ENCODE peak calls at places on chromosomes 12 and 14, in six cellular contexts. G is lower leg skin, Y is GM12891, J is ovary, B is heart left ventricle, I is prostate gland. M is an unnamed sample.

GRCh38 chr12:106831699-106832098 is 57.2 kb downstream of the RIC8B start:
- DNase-seq in Y (no peak), B (no peak), I (no peak), J (no peak), G (no peak), M (no peak)

GRCh38 chr14:29243355-29243754 is 476.8 kb downstream of the FOXG1 start:
- DNase-seq in J (no peak), G (no peak), B (no peak), Y (no peak), I (no peak), M (no peak)

GRCh38 chr12:53221203-53222076 is 10.6 kb downstream of the RARG start:
- DNase-seq in B (peak), G (peak), J (peak), Y (peak), I (peak), M (peak)

GRCh38 chr12:90959538-90960139 is 4.7 kb upstream of the CCER1 start:
- DNase-seq in I (peak), B (no peak), G (no peak), Y (no peak), J (no peak), M (no peak)

GRCh38 chr12:15001733-15002471 is 29.1 kb downstream of the PDE6H start:
- DNase-seq in G (peak), J (peak), B (peak), I (peak), Y (no peak), M (no peak)

GRCh38 chr12:31618228-31619025 is 27.5 kb upstream of the DENND5B start:
- DNase-seq in G (no peak), B (no peak), Y (no peak), J (no peak), I (no peak), M (no peak)

GRCh38 chr14:22412936-22413411 is 176.1 kb downstream of the DAD1 start:
- DNase-seq in G (no peak), I (no peak), J (no peak), Y (no peak), B (no peak), M (no peak)

GRCh38 chr14:99064262-99064954 is 207.6 kb downstream of the BCL11B start:
- DNase-seq in G (peak), B (no peak), I (no peak), J (no peak), Y (no peak), M (no peak)

GRCh38 chr14:20305265-20306078 is at the start of gene TTC5:
- DNase-seq in G (peak), I (peak), B (peak), J (peak), Y (peak), M (peak)

GRCh38 chr12:67590122-67590795 is 58.3 kb upstream of the DYRK2 start:
- DNase-seq in G (no peak), I (no peak), J (no peak), B (no peak), Y (no peak), M (no peak)

GRCh38 chr12:108633534-108634224 is at the start of gene SELPLG:
- DNase-seq in Y (peak), G (peak), J (no peak), B (peak), I (no peak), M (no peak)

GRCh38 chr14:74955229-74955999 is at the start of gene PGF:
- DNase-seq in G (no peak), B (peak), Y (no peak), I (peak), J (peak), M (no peak)

GRCh38 chr12:1605129-1606020 is 11.0 kb upstream of the FBXL14 start:
- DNase-seq in Y (no peak), J (peak), I (peak), G (peak), B (peak), M (peak)

GRCh38 chr12:29043069-29043468 is 106.0 kb upstream of the FAR2 start:
- DNase-seq in I (no peak), Y (no peak), B (no peak), J (no peak), G (no peak), M (no peak)

GRCh38 chr14:84095796-84096195 is 1434.1 kb upstream of the FLRT2 start:
- DNase-seq in Y (no peak), B (no peak), J (no peak), G (no peak), I (no peak), M (no peak)

GRCh38 chr14:54135804-54136280 is 179.2 kb upstream of the BMP4 start:
- DNase-seq in J (no peak), G (no peak), I (no peak), B (no peak), Y (no peak), M (no peak)

GRCh38 chr12:7856516-7856915 is 16.2 kb downstream of the SLC2A14 start:
- DNase-seq in B (no peak), G (no peak), J (no peak), Y (no peak), I (no peak), M (no peak)

GRCh38 chr12:21788089-21788983 is 13.8 kb upstream of the KCNJ8 start:
- DNase-seq in Y (no peak), I (no peak), B (no peak), G (no peak), J (peak), M (no peak)

GRCh38 chr12:442235-442884 is 17.4 kb upstream of the B4GALNT3 start:
- DNase-seq in B (no peak), Y (no peak), I (peak), G (no peak), J (peak), M (peak)

GRCh38 chr14:42368234-42368633 is 761.6 kb downstream of the LRFN5 start:
- DNase-seq in Y (no peak), I (no peak), G (no peak), B (no peak), J (no peak), M (no peak)

GRCh38 chr12:45122776-45123380 is 72.0 kb upstream of the DBX2 start:
- DNase-seq in Y (no peak), J (no peak), I (no peak), G (no peak), B (no peak), M (no peak)

GRCh38 chr12:6961278-6961694 is 9.2 kb downstream of the PHB2 start:
- DNase-seq in G (peak), B (peak), J (peak), Y (no peak), I (peak), M (no peak)

GRCh38 chr14:59273737-59274136 is 85.3 kb downstream of the DAAM1 start:
- DNase-seq in G (no peak), I (no peak), Y (no peak), J (no peak), B (no peak), M (no peak)

GRCh38 chr14:36797634-36798033 is 136.0 kb downstream of the PAX9 start:
- DNase-seq in I (no peak), B (no peak), G (no peak), Y (no peak), J (no peak), M (no peak)

GRCh38 chr12:25994901-25995625 is 36.6 kb downstream of the RASSF8 start:
- DNase-seq in Y (no peak), G (no peak), J (no peak), I (no peak), B (no peak), M (no peak)

GRCh38 chr12:52125499-52125900 is 46.0 kb downstream of the SMIM41 start:
- DNase-seq in G (peak), I (no peak), Y (no peak), J (no peak), B (no peak), M (no peak)

GRCh38 chr12:121325922-121326396 is 26.3 kb downstream of the ANAPC5 start:
- DNase-seq in I (no peak), G (no peak), B (no peak), J (no peak), Y (no peak), M (no peak)

GRCh38 chr14:96151242-96151641 is 53.4 kb upstream of the BDKRB2 start:
- DNase-seq in Y (no peak), I (no peak), G (no peak), B (no peak), J (no peak), M (no peak)

GRCh38 chr12:120356567-120357030 is 12.4 kb downstream of the MSI1 start:
- DNase-seq in B (peak), G (peak), J (peak), I (peak), Y (peak), M (peak)

GRCh38 chr12:12586879-12587675 is 24.4 kb upstream of the DUSP16 start:
- DNase-seq in G (no peak), B (no peak), Y (no peak), J (no peak), I (peak), M (no peak)

GRCh38 chr12:52036587-52037171 is 14.6 kb upstream of the NR4A1 start:
- DNase-seq in I (peak), B (peak), J (peak), Y (peak), G (peak), M (peak)

GRCh38 chr14:20789230-20789813 is 8.3 kb downstream of the RNASE6 start:
- DNase-seq in B (no peak), J (no peak), Y (no peak), I (no peak), G (no peak), M (no peak)

GRCh38 chr12:51817027-51817953 is 31.2 kb downstream of the FIGNL2 start:
- DNase-seq in Y (no peak), I (no peak), J (no peak), B (no peak), G (no peak), M (no peak)

GRCh38 chr12:75727577-75727976 is 216.2 kb upstream of the KRR1 start:
- DNase-seq in Y (no peak), I (no peak), J (no peak), B (no peak), G (no peak), M (no peak)

GRCh38 chr12:24212496-24212895 is 263.0 kb upstream of the SOX5 start:
- DNase-seq in Y (no peak), B (no peak), I (no peak), J (no peak), G (no peak), M (no peak)

GRCh38 chr14:24392327-24393098 is 6.3 kb upstream of the NYNRIN start:
- DNase-seq in G (no peak), B (no peak), J (no peak), I (no peak), Y (no peak), M (peak)

DNA sequence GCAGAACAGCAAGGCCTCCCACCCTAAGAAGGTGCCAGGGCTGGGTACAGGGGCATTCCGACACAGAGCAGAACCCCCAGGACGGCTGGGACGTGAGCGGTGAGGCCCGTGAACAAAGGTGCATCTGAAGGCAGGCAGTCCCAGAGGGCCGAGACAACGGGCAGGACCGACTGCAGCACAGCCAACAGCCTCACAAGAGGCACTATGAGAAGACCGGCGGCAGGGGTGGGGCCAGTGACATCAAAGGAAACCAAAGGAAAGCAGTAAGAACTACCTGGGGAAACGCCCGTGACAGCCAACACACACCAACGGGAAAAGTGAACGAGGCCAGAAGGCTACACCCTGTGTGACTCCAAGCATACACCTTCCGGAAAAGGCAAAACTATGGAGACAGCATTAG is 9.1 kb downstream of the BTBD6 start:
- DNase-seq in J (no peak), I (no peak), B (no peak), Y (no peak), G (no peak), M (no peak)
- TF ChIP-seq POLR2A in J (no peak), I (no peak), B (no peak), Y (no peak), G (no peak), M (no peak)

GRCh38 chr14:34129927-34130552 is 179.2 kb upstream of the EGLN3 start:
- DNase-seq in B (no peak), G (no peak), I (no peak), Y (no peak), J (no peak), M (no peak)
- TF ChIP-seq POLR2A in B (no peak), G (no peak), I (no peak), Y (no peak), J (no peak), M (no peak)

GRCh38 chr14:94581127-94581999 is at the start of gene SERPINA5:
- DNase-seq in G (peak), Y (no peak), J (peak), B (peak), I (no peak), M (peak)
- TF ChIP-seq POLR2A in G (no peak), Y (no peak), J (no peak), B (no peak), I (no peak), M (no peak)

GRCh38 chr12:4270670-4271432 is 2.7 kb upstream of the CCND2 start:
- DNase-seq in G (peak), J (no peak), Y (no peak), I (no peak), B (peak), M (no peak)

GRCh38 chr12:4270016-4270669 is 3.4 kb upstream of the CCND2 start:
- DNase-seq in Y (no peak), I (no peak), J (no peak), B (no peak), G (peak), M (no peak)

GRCh38 chr12:4268549-4269181 is 4.9 kb upstream of the CCND2 start:
- DNase-seq in I (no peak), B (no peak), J (no peak), Y (no peak), G (peak), M (no peak)

GRCh38 chr12:4267904-4268548 is 5.5 kb upstream of the CCND2 start:
- DNase-seq in J (no peak), G (no peak), Y (no peak), B (no peak), I (no peak), M (no peak)

GRCh38 chr12:4269279-4269991 is 4.1 kb upstream of the CCND2 start:
- DNase-seq in J (peak), G (peak), B (peak), I (no peak), Y (peak), M (no peak)
- TF ChIP-seq POLR2A in J (peak), G (no peak), B (no peak), I (peak), Y (peak), M (no peak)

GRCh38 chr12:43978546-43978945 is 142.7 kb downstream of the TMEM117 start:
- DNase-seq in I (no peak), J (no peak), B (no peak), Y (no peak), G (no peak), M (no peak)

GRCh38 chr12:43982544-43982943 is 146.7 kb downstream of the TMEM117 start:
- DNase-seq in I (no peak), B (no peak), J (no peak), Y (no peak), G (no peak), M (no peak)

GRCh38 chr12:43980627-43981191 is 144.8 kb downstream of the TMEM117 start:
- DNase-seq in B (no peak), G (no peak), Y (no peak), I (no peak), J (no peak), M (no peak)

GRCh38 chr12:43981726-43982125 is 145.8 kb downstream of the TMEM117 start:
- DNase-seq in I (no peak), J (no peak), G (no peak), Y (no peak), B (no peak), M (no peak)

DNA sequence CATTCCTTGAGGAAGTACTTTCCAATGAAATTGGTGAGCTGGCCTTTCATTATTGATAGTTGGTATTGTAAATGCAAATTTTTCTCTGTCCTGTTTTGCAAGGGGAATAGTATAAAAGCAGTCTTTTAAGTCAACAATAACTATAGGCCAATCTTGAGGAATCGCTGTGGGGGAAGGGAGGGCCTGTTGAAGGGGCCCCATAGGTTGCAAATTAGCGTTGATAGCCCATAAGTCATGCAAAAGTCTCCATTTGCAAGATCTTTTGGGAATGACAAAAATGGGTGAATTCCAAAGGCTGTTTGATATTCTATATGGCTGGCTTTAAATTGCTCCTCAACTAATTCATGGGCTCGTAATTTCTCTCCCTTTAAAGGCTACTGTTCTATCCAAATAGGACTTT is 143.6 kb downstream of the TMEM117 start:
- DNase-seq in B (no peak), I (no peak), G (no peak), J (no peak), Y (no peak), M (no peak)
- TF ChIP-seq POLR2A in B (no peak), I (no peak), G (no peak), J (no peak), Y (no peak), M (no peak)

GRCh38 chr14:67652189-67652588 is 22.2 kb downstream of the VTI1B start:
- DNase-seq in Y (no peak), J (no peak), I (no peak), G (no peak), B (no peak), M (no peak)

GRCh38 chr14:67646136-67646535 is 26.4 kb downstream of the ARG2 start:
- DNase-seq in J (no peak), Y (no peak), B (no peak), G (no peak), I (no peak), M (no peak)

GRCh38 chr14:67653651-67654280 is 20.7 kb downstream of the VTI1B start:
- DNase-seq in Y (no peak), J (no peak), I (no peak), B (no peak), G (no peak), M (no peak)

GRCh38 chr14:67650161-67650560 is 24.3 kb downstream of the VTI1B start:
- DNase-seq in I (no peak), Y (no peak), G (no peak), J (no peak), B (no peak), M (no peak)

GRCh38 chr14:67650694-67651093 is 23.7 kb downstream of the VTI1B start:
- DNase-seq in G (no peak), I (no peak), B (no peak), J (no peak), Y (no peak), M (no peak)
- TF ChIP-seq POLR2A in G (no peak), I (no peak), B (no peak), J (no peak), Y (no peak), M (no peak)

GRCh38 chr12:109870648-109871047 is 9.7 kb downstream of the GLTP start:
- DNase-seq in I (no peak), B (no peak), G (no peak), Y (no peak), J (no peak), M (peak)

GRCh38 chr12:109875572-109876131 is 4.7 kb downstream of the GLTP start:
- DNase-seq in I (peak), Y (peak), J (no peak), G (no peak), B (no peak), M (no peak)

GRCh38 chr12:109868182-109869051 is 11.9 kb downstream of the GLTP start:
- DNase-seq in I (peak), B (no peak), Y (no peak), G (no peak), J (no peak), M (no peak)

GRCh38 chr12:109873653-109874052 is 6.7 kb downstream of the GLTP start:
- DNase-seq in B (no peak), J (no peak), Y (no peak), I (peak), G (no peak), M (no peak)

GRCh38 chr12:109871678-109872314 is 8.5 kb downstream of the GLTP start:
- DNase-seq in I (peak), Y (no peak), J (no peak), B (no peak), G (no peak), M (no peak)
- TF ChIP-seq POLR2A in I (no peak), Y (no peak), J (no peak), B (no peak), G (no peak), M (no peak)

GRCh38 chr12:56105503-56105902 is 1.1 kb downstream of the PA2G4 start:
- DNase-seq in G (no peak), J (no peak), I (no peak), B (no peak), Y (no peak), M (no peak)

GRCh38 chr12:56104815-56105476 is 587 bp downstream of the PA2G4 start:
- DNase-seq in B (peak), G (no peak), J (no peak), I (no peak), Y (no peak), M (no peak)

GRCh38 chr12:56103066-56103711 is 1.2 kb upstream of the PA2G4 start:
- DNase-seq in G (no peak), B (no peak), I (no peak), J (no peak), Y (no peak), M (no peak)

GRCh38 chr12:56103823-56104108 is 593 bp upstream of the PA2G4 start:
- DNase-seq in B (no peak), G (no peak), Y (no peak), I (no peak), J (no peak), M (no peak)

DNA sequence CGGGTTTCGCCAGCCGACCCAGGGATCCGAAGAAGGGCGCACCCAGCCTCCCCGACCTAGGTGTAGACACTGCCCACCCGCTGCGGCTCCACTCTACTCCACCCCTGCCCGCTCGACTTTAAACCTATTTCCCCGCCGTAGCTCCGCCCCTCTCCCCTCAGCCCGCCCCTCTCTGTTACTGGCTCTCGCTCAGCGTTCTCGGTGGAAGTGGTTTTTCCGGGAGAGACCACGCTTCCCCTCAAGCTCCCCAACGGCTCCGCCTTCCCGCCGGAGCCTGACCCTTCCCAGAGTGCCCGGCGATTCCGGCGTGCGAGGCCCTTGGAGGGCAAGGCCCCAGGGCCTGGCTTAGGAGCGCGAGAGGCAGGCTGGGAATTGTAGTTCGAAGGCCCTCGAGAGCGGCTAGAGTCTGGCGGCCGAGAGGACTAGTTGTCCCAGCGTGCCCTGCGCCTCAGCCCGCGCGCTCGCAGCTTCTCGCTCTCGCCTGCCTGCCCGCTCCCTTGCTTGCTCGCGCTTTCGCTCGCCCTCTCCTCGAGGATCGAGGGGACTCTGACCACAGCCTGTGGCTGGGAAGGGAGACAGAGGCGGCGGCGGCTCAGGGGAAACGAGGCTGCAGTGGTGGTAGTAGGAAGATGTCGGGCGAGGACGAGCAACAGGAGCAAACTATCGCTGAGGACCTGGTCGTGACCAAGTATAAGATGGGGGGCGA is at the start of gene PA2G4:
- DNase-seq in Y (peak), J (peak), B (peak), G (peak), I (peak), M (peak)
- TF ChIP-seq POLR2A in Y (peak), J (peak), B (peak), G (no peak), I (peak), M (peak)

M was measured in H54.